ENCODE peak calls at places on chromosomes 11 and 22, in four cellular contexts. A is Peyer's patch, F is transverse colon, D is AG04450. J is an unnamed sample. For H3K27me3, the result is how much of the 10 kb centered on the place peaks cover.

GRCh38 chr11:78564037-78564888 is 10.4 kb downstream of the NARS2 start:
- DNase-seq in A (peak), F (peak), D (peak), J (peak)

GRCh38 chr11:111932605-111932938 is 4.6 kb upstream of the DIXDC1 start:
- DNase-seq in A (no peak), F (no peak), D (no peak), J (no peak)

GRCh38 chr11:28981331-28981865 is 873.2 kb downstream of the METTL15 start:
- DNase-seq in A (no peak), F (no peak), D (no peak), J (no peak)

GRCh38 chr11:2410616-2411015 is 10.1 kb downstream of the TSSC4 start:
- DNase-seq in A (no peak), F (no peak), D (no peak), J (no peak)

GRCh38 chr11:121797496-121797895 is 318.5 kb downstream of the BLID start:
- DNase-seq in A (no peak), F (no peak), D (no peak), J (no peak)

GRCh38 chr22:36160499-36160942 is at the start of gene APOL3:
- DNase-seq in A (peak), F (peak), D (no peak), J (no peak)

GRCh38 chr11:115993613-115994012 is 489.4 kb upstream of the CADM1 start:
- DNase-seq in A (no peak), F (no peak), D (no peak), J (no peak)

GRCh38 chr11:95849087-95849825 is 59.0 kb downstream of the CEP57 start:
- DNase-seq in A (no peak), F (peak), D (no peak), J (peak)

GRCh38 chr11:67435031-67435726 is 2.3 kb downstream of the PTPRCAP start:
- DNase-seq in A (no peak), F (no peak), D (no peak), J (no peak)

GRCh38 chr22:49769691-49770315 is 57.9 kb downstream of the BRD1 start:
- DNase-seq in A (no peak), F (peak), D (no peak), J (no peak)

GRCh38 chr22:40757071-40757470 is 62.1 kb downstream of the SLC25A17 start:
- DNase-seq in A (no peak), F (no peak), D (no peak), J (no peak)

GRCh38 chr22:38924197-38924952 is 33.0 kb upstream of the APOBEC3A start:
- DNase-seq in A (no peak), F (peak), D (peak), J (peak)

GRCh38 chr11:62546937-62547625 is 475 bp upstream of the AHNAK start:
- DNase-seq in A (no peak), F (peak), D (no peak), J (no peak)

GRCh38 chr22:28260619-28261018 is 341.6 kb upstream of the PITPNB start:
- DNase-seq in A (no peak), F (no peak), D (no peak), J (no peak)

GRCh38 chr11:124793466-124794278 is 6.5 kb downstream of the MSANTD2 start:
- DNase-seq in A (no peak), F (peak), D (no peak), J (no peak)

GRCh38 chr11:12043959-12044772 is 35.7 kb upstream of the DKK3 start:
- DNase-seq in A (peak), F (peak), D (peak), J (peak)

GRCh38 chr11:118545533-118545932 is 14.5 kb downstream of the TMEM25 start:
- DNase-seq in A (no peak), F (no peak), D (no peak), J (no peak)
- H3K4me3 ChIP-seq in A (no peak), F (no peak), D (no peak), J (no peak)

DNA sequence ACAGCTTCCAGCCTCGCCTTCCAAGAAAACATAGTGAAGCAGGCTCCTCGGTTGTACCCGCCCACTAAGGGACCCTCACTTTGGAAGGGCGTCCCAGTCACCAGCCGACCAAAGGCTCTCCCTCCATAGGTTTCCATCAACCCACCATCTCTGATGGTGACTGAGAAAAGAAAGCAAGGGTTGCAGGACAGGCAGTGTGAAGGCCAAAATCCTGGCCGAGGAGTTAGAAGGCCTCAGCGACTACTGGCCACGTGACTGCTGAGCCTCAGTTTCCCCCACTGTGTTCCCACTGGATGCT is 2.7 kb downstream of the FXYD6 start:
- DNase-seq in A (no peak), F (no peak), D (no peak), J (no peak)
- H3K27me3 ChIP-seq in A (under half), F (half or more), D (half or more), J (under half)

GRCh38 chr11:94519478-94520084 is 7.3 kb downstream of the C11orf97 start:
- DNase-seq in A (no peak), F (no peak), D (no peak), J (no peak)
- TF ChIP-seq CTCF in A (peak), F (peak), D (peak), J (peak)

DNA sequence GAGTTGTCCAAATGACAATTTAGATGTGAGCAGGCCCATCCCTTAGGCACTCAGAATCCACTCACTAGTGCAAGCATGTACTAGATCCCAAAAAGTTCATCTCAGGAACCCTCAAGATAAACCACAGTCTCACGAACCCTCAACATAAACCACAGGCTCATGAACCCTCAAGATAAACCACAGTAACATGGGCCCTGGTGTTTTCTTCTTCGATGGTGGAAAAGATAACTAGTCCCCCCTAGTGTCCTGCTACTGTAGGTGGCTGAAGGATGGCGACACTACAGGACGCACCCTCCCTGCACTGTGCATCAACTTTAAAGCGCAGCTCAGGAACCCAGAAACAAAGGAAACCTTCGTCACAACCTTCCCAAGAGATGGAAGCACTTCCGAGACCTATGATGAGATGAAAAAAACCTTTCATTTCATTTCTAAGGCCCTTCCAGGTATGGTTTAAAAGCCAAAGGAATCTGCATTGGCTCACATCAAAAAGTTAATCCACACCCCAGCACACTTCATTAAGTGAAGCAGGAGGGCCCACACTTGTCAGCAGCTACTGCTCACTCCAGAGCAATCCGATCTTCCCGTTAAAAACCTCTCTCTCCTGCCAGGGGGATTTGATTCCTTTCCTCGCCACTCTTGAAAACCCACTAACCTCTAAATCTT is 2.4 kb downstream of the LARGE1 start:
- DNase-seq in A (no peak), F (no peak), D (no peak), J (no peak)
- H3K4me3 ChIP-seq in A (peak), F (no peak), D (no peak), J (no peak)

GRCh38 chr11:126079640-126080205 is 17.1 kb upstream of the CDON start:
- DNase-seq in A (no peak), F (no peak), D (no peak), J (no peak)
- H3K27me3 ChIP-seq in A (under half), F (under half), D (under half), J (under half)

GRCh38 chr11:75223954-75224643 is 16.5 kb upstream of the TPBGL start:
- DNase-seq in A (no peak), F (no peak), D (no peak), J (no peak)
- TF ChIP-seq CTCF in A (no peak), F (no peak), D (no peak), J (no peak)

GRCh38 chr11:113475160-113475761 is at the start of gene DRD2:
- DNase-seq in A (no peak), F (no peak), D (no peak), J (no peak)

GRCh38 chr11:113476553-113476952 is 1.4 kb upstream of the DRD2 start:
- DNase-seq in A (no peak), F (no peak), D (no peak), J (no peak)

GRCh38 chr11:113473983-113474361 is 1.2 kb downstream of the DRD2 start:
- DNase-seq in A (no peak), F (no peak), D (no peak), J (no peak)

GRCh38 chr11:113477321-113477720 is 2.1 kb upstream of the DRD2 start:
- DNase-seq in A (no peak), F (no peak), D (no peak), J (no peak)

GRCh38 chr11:113474362-113475159 is 637 bp downstream of the DRD2 start:
- DNase-seq in A (no peak), F (peak), D (peak), J (peak)
- H3K4me3 ChIP-seq in A (peak), F (no peak), D (no peak), J (no peak)